ENCODE peak calls at places on chromosomes 12 and 14, in seven cellular contexts. P is effector memory CD4-positive, alpha-beta T cell; F is psoas muscle; J is stomach; G is pancreas; Q is AG04450; V is lung. U is an unnamed sample.

GRCh38 chr14:105505101-105505500 is 14.1 kb downstream of the TEDC1 start:
- DNase-seq in J (no peak), P (no peak), Q (no peak), F (no peak), G (no peak), V (no peak), U (no peak)

GRCh38 chr14:55699131-55700057 is 119.4 kb downstream of the KTN1 start:
- DNase-seq in Q (no peak), V (no peak), G (no peak), F (no peak), P (no peak), J (no peak), U (no peak)

GRCh38 chr12:122980192-122981035 is at the start of gene ARL6IP4:
- DNase-seq in Q (no peak), G (no peak), P (peak; percentile 39), V (peak; percentile 64), J (peak; percentile 70), F (peak; percentile 69), U (peak; percentile 82)

GRCh38 chr14:49512147-49512551 is 74.0 kb downstream of the RPS29 start:
- DNase-seq in Q (peak; percentile 13), F (no peak), J (no peak), G (no peak), P (no peak), V (no peak), U (no peak)

GRCh38 chr12:52314511-52314910 is 6.7 kb downstream of the KRT83 start:
- DNase-seq in V (no peak), J (no peak), P (no peak), F (no peak), G (no peak), Q (no peak), U (no peak)

GRCh38 chr14:68306265-68306933 is 486.5 kb downstream of the ZFP36L1 start:
- DNase-seq in J (no peak), P (no peak), F (no peak), G (no peak), Q (no peak), V (no peak), U (no peak)

GRCh38 chr12:66612053-66612775 is 66.7 kb downstream of the GRIP1 start:
- DNase-seq in V (no peak), J (no peak), G (no peak), F (no peak), Q (no peak), P (no peak), U (no peak)

GRCh38 chr14:69553221-69553620 is 21.4 kb downstream of the CCDC177 start:
- DNase-seq in F (no peak), G (no peak), V (no peak), P (no peak), Q (peak; percentile 16), J (no peak), U (peak; percentile 65)

GRCh38 chr12:21757665-21758064 is 16.8 kb downstream of the KCNJ8 start:
- DNase-seq in J (no peak), F (no peak), V (no peak), P (no peak), G (no peak), Q (no peak), U (no peak)

GRCh38 chr12:12699345-12699744 is 3.4 kb upstream of the GPR19 start:
- DNase-seq in G (no peak), F (no peak), V (no peak), P (no peak), Q (no peak), J (no peak), U (no peak)
- H3K27ac ChIP-seq in G (no peak overlapping the region), F (no peak overlapping the region), V (no peak overlapping the region), P (no peak overlapping the region), Q (no peak overlapping the region), J (no peak overlapping the region), U (no peak overlapping the region)

GRCh38 chr14:97977711-97978261 is 1180.6 kb downstream of the VRK1 start:
- DNase-seq in Q (no peak), F (peak; percentile 72), G (peak; percentile 66), V (peak; percentile 82), P (peak; percentile 31), J (peak; percentile 59), U (peak; percentile 57)
- H3K27ac ChIP-seq in Q (no peak overlapping the region), F (no peak overlapping the region), G (peak overlapping the region; percentile 55), V (peak overlapping the region; percentile 43), P (peak overlapping the region; percentile 71), J (peak overlapping the region; percentile 16), U (peak overlapping the region; percentile 35)

GRCh38 chr12:45713108-45713507 is 16.4 kb upstream of the ARID2 start:
- DNase-seq in P (no peak), V (no peak), G (no peak), F (no peak), Q (no peak), J (no peak), U (no peak)
- H3K27ac ChIP-seq in P (no peak overlapping the region), V (no peak overlapping the region), G (no peak overlapping the region), F (no peak overlapping the region), Q (no peak overlapping the region), J (no peak overlapping the region), U (no peak overlapping the region)

DNA sequence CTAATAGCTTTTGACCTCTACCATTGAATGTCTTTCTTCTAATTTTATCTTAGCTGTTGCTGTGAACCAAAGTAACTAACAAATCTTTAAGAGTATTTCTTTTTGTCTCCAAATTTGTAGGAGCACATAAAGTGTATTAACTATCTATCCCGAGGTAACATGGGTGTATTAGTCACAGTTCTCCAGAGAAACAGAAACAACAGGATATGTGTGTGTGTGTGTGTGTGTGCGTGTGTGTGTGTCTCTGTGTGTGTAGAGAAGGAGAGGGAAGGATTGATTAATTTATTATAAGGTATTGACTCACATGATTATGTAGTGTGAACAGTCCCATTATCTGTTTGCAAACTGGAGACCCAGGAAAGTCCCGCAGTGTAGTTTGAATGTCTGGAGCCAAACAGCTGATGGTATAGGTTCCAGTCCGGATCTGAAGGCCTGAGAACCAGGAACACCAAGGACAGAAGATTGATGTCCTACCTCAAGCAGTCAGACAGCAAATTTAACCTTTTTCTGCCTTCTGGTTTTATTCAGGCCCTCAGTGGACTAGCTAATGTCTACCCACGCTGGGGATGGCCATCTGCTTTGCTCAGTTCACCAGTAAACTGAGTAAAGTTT is 14.4 kb downstream of the G2E3 start:
- DNase-seq in V (no peak), P (no peak), F (no peak), J (no peak), Q (no peak), G (peak; percentile 17), U (no peak)
- H3K27ac ChIP-seq in V (no peak overlapping the region), P (no peak overlapping the region), F (no peak overlapping the region), J (no peak overlapping the region), Q (no peak overlapping the region), G (no peak overlapping the region), U (no peak overlapping the region)

GRCh38 chr12:1840561-1840960 is 20.2 kb downstream of the LRTM2 start:
- DNase-seq in P (no peak), Q (no peak), V (no peak), J (no peak), F (no peak), G (no peak), U (no peak)
- H3K27ac ChIP-seq in P (no peak overlapping the region), Q (no peak overlapping the region), V (no peak overlapping the region), J (no peak overlapping the region), F (no peak overlapping the region), G (no peak overlapping the region), U (no peak overlapping the region)

GRCh38 chr12:6166808-6167207 is 33.4 kb upstream of the CD9 start:
- DNase-seq in V (no peak), G (no peak), F (no peak), Q (no peak), J (no peak), P (no peak), U (no peak)
- H3K27ac ChIP-seq in V (peak overlapping the region; percentile 76), G (peak overlapping the region; percentile 63), F (peak overlapping the region; percentile 81), Q (peak overlapping the region; percentile 97), J (peak overlapping the region; percentile 78), P (no peak overlapping the region), U (peak overlapping the region; percentile 97)

DNA sequence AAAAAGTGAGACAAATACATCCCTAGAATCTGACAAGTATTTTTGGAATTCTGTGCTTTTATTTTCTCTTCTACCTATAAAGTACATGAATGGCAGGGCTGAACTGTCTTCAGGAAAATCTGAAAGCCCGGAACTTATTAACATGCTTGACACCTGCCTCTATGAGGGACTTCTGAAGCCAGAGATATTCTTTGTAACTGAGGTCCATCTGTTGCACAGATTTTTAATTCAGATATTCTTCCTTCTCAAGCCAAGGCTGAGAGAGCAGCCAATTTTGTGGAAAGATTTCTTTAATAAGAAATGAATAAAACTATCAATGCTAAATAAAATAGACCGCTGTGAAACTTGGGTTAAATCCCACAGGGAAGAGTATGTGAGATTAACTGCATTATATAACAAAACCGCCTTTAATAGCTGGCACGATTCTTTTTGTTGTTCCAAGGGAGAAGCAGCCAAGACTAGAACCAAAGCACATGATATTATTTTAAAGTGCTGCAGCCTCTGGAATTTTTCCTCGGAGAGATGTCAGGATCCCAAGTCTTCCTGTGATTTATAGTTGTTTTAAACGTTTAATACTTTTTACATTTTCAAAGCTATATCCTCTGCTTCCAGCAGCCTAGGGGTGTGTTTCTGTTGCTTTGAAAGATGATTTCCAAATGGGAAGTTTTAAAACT is 148.9 kb downstream of the CRADD start:
- DNase-seq in P (no peak), F (no peak), G (no peak), J (no peak), Q (no peak), V (no peak), U (no peak)
- H3K27ac ChIP-seq in P (no peak overlapping the region), F (no peak overlapping the region), G (no peak overlapping the region), J (no peak overlapping the region), Q (no peak overlapping the region), V (peak overlapping the region; percentile 56), U (peak overlapping the region; percentile 36)

DNA sequence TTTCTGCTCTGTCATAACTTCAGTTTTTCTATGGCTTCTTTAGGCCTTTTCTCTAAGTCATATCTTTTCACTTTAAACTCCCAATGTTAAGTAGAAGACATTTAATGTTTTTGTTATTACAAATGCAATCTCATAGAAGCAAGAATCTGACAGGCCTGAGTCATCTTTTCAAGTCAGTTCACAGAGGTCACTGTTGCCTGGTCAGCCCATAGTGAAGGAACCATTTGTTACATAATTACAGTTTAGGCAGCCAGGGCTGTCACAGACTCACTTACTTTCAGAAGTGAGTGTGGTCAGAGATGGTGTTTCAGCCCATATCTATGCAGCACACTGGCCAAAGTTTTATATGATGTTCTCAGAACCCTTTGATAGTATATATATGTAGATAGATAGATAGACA is 46.5 kb downstream of the CCER1 start:
- DNase-seq in V (no peak), Q (no peak), J (no peak), F (no peak), P (no peak), G (no peak), U (no peak)
- H3K27ac ChIP-seq in V (no peak overlapping the region), Q (no peak overlapping the region), J (no peak overlapping the region), F (no peak overlapping the region), P (no peak overlapping the region), G (no peak overlapping the region), U (no peak overlapping the region)

U was measured in hepatocyte.